ENCODE peak calls at places on chromosomes 3 and 15, in six cellular contexts. D, W, H, G, Q and F are unnamed samples.

GRCh38 chr3:161443921-161444457 is 52.6 kb upstream of the OTOL1 start:
- DNase-seq in H (no peak), G (no peak), D (no peak), Q (no peak), W (no peak), F (no peak)

GRCh38 chr3:192851821-192852352 is 65.8 kb downstream of the MB21D2 start:
- DNase-seq in Q (peak; percentile 90), H (no peak), W (peak; percentile 88), D (peak; percentile 85), G (no peak), F (peak; percentile 77)

GRCh38 chr3:142148871-142149860 is at the start of gene TFDP2:
- DNase-seq in G (peak; percentile 46), Q (peak; percentile 88), D (peak; percentile 92), H (peak; percentile 96), W (peak; percentile 91), F (peak; percentile 89)

GRCh38 chr3:128859573-128860154 is 19.8 kb upstream of the ACAD9 start:
- DNase-seq in W (no peak), D (no peak), G (no peak), H (no peak), Q (no peak), F (no peak)

GRCh38 chr3:188720215-188720614 is 451.6 kb upstream of the TPRG1 start:
- DNase-seq in H (no peak), Q (no peak), W (no peak), G (no peak), D (no peak), F (no peak)

GRCh38 chr15:68679961-68680371 is 101.2 kb downstream of the CORO2B start:
- DNase-seq in D (no peak), Q (no peak), H (no peak), W (no peak), G (no peak), F (no peak)

GRCh38 chr3:124837730-124838186 is 49.4 kb downstream of the ITGB5 start:
- DNase-seq in H (no peak), G (no peak), Q (peak; percentile 52), D (peak; percentile 77), W (peak; percentile 43), F (peak; percentile 64)

GRCh38 chr3:74501001-74501400 is 113.5 kb downstream of the CNTN3 start:
- DNase-seq in Q (no peak), H (no peak), D (peak; percentile 25), W (no peak), G (no peak), F (no peak)

GRCh38 chr15:67022587-67022986 is 42.8 kb upstream of the SMAD3 start:
- DNase-seq in Q (no peak), G (no peak), D (no peak), H (no peak), W (no peak), F (no peak)

GRCh38 chr3:32189693-32190092 is 48.8 kb upstream of the CMTM8 start:
- DNase-seq in D (no peak), H (no peak), W (no peak), G (no peak), Q (no peak), F (no peak)

GRCh38 chr3:137217733-137218132 is 259.9 kb downstream of the IL20RB start:
- DNase-seq in H (peak; percentile 40), G (no peak), D (no peak), Q (no peak), W (no peak), F (no peak)

GRCh38 chr3:124802702-124803101 is 72.5 kb downstream of the UMPS start:
- DNase-seq in D (no peak), H (no peak), G (no peak), W (no peak), Q (no peak), F (no peak)

GRCh38 chr3:169149349-169149890 is 514.1 kb downstream of the MECOM start:
- DNase-seq in G (peak; percentile 24), H (peak; percentile 87), Q (peak; percentile 91), D (peak; percentile 88), W (peak; percentile 93), F (peak; percentile 88)

GRCh38 chr3:42830437-42831320 is 21.4 kb downstream of the ACKR2 start:
- DNase-seq in Q (no peak), W (no peak), H (no peak), D (no peak), G (no peak), F (no peak)

GRCh38 chr15:67097893-67098740 is 32.7 kb downstream of the SMAD3 start:
- DNase-seq in W (peak; percentile 71), D (peak; percentile 50), Q (no peak), G (no peak), H (no peak), F (peak; percentile 95)

GRCh38 chr15:97082835-97083234 is 752.3 kb downstream of the NR2F2 start:
- DNase-seq in Q (peak; percentile 11), D (no peak), W (no peak), G (no peak), H (no peak), F (no peak)

GRCh38 chr15:92665100-92665555 is 9.6 kb upstream of the FAM174B start:
- DNase-seq in G (no peak), W (no peak), D (no peak), H (peak; percentile 60), Q (no peak), F (no peak)

GRCh38 chr15:66046751-66047150 is 177.5 kb downstream of the RAB11A start:
- DNase-seq in G (no peak), D (no peak), W (no peak), H (peak; percentile 52), Q (no peak), F (no peak)

GRCh38 chr3:120597445-120598049 is 1.4 kb downstream of the NDUFB4 start:
- DNase-seq in Q (no peak), W (no peak), H (no peak), D (no peak), G (no peak), F (no peak)

GRCh38 chr3:103991461-103992115 is 1375.1 kb upstream of the ALCAM start:
- DNase-seq in D (no peak), G (no peak), H (no peak), Q (no peak), W (no peak), F (peak; percentile 45)
- TF ChIP-seq CTCF in D (no peak), G (peak; percentile 67), H (peak; percentile 15), Q (no peak), W (no peak), F (peak; percentile 76)

GRCh38 chr3:105365171-105365535 is 1.6 kb upstream of the ALCAM start:
- DNase-seq in G (no peak), H (no peak), Q (peak; percentile 55), D (no peak), W (no peak), F (peak; percentile 71)
- H3K4me3 ChIP-seq in G (peak overlapping the region; percentile 78), H (peak overlapping the region; percentile 83), Q (no peak overlapping the region), D (no peak overlapping the region), W (peak overlapping the region; percentile 69), F (peak overlapping the region; percentile 94)

GRCh38 chr3:126836220-126836860 is 132.3 kb downstream of the CHCHD6 start:
- DNase-seq in G (no peak), D (no peak), H (no peak), Q (no peak), W (no peak), F (no peak)

GRCh38 chr3:126837773-126838172 is 133.7 kb downstream of the CHCHD6 start:
- DNase-seq in Q (no peak), H (no peak), W (no peak), G (no peak), D (no peak), F (no peak)

GRCh38 chr3:126834596-126835471 is 130.8 kb downstream of the CHCHD6 start:
- DNase-seq in Q (no peak), D (no peak), H (no peak), W (no peak), G (no peak), F (peak; percentile 21)

GRCh38 chr3:126832933-126833332 is 128.9 kb downstream of the CHCHD6 start:
- DNase-seq in D (no peak), H (no peak), Q (no peak), W (no peak), G (no peak), F (no peak)

GRCh38 chr3:126835472-126836219 is 131.6 kb downstream of the CHCHD6 start:
- DNase-seq in D (no peak), Q (no peak), H (no peak), G (no peak), W (no peak), F (peak; percentile 56)
- TF ChIP-seq CTCF in D (no peak), Q (no peak), H (no peak), G (no peak), W (no peak), F (peak; percentile 34)

DNA sequence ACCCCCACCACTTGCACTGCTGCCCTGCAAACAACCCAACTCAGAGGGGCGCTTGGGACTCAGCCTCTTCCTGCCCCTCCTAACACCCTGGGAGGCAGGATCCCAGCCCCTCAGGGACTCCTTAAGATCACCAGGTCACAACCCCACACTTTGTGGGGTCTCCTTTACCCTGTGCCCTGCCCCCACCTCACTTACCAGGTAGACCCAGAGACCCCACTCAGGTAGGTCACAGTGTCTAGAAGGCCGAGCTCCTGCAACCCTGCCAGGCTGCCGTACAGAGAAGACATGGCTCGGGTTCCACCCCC is 9.1 kb downstream of the PLA2G4F start:
- DNase-seq in W (no peak), D (no peak), G (no peak), Q (no peak), H (no peak), F (no peak)
- H3K4me3 ChIP-seq in W (no peak overlapping the region), D (no peak overlapping the region), G (no peak overlapping the region), Q (no peak overlapping the region), H (no peak overlapping the region), F (no peak overlapping the region)

DNA sequence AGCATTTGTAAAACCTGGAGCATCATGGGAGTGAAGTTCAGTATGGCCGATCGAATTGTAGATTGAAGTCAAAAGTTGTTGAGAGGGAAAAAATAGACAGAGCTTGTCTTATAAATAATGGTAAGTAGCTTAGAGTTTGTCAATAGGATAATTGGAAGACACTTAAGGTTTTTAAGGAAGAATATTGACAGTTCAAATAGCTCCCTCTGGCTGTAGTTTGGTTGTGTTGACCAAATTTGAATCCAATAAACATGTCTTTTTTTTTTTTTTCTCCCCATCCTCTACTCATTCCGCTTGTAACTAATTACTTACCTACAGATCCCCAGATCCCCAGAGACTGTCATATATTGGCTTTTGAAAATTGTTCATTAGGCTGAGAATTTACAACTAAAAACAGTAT is 677.0 kb downstream of the AGBL1 start:
- DNase-seq in H (no peak), W (no peak), D (no peak), Q (no peak), G (no peak), F (no peak)
- TF ChIP-seq CTCF in H (no peak), W (no peak), D (no peak), Q (no peak), G (no peak), F (no peak)